ENCODE peak calls at places on chromosomes 12 and 14, in nine cellular contexts. A, H, J, Q, T, D, E, V and W are unnamed samples.

GRCh38 chr14:41606249-41607118 is at the start of gene LRFN5:
- DNase-seq in A (peak), H (peak), J (no peak), Q (no peak), T (no peak), D (no peak), E (no peak), V (peak), W (peak)

GRCh38 chr12:26680724-26681455 is 152.1 kb downstream of the ITPR2 start:
- DNase-seq in A (no peak), H (no peak), J (no peak), Q (no peak), T (peak), D (no peak), E (no peak), V (peak), W (no peak)

GRCh38 chr12:123268850-123269249 is 2.8 kb downstream of the CDK2AP1 start:
- DNase-seq in A (peak), H (no peak), J (no peak), Q (no peak), T (no peak), D (no peak), E (no peak), V (no peak), W (no peak)

GRCh38 chr14:105394714-105395537 is 3.4 kb upstream of the TEX22 start:
- DNase-seq in A (no peak), H (no peak), J (no peak), Q (no peak), T (no peak), D (no peak), E (no peak), V (no peak), W (no peak)

GRCh38 chr14:31059152-31059924 is 33.2 kb upstream of the STRN3 start:
- DNase-seq in A (peak), H (peak), J (peak), Q (peak), T (peak), D (no peak), E (peak), V (peak), W (no peak)

GRCh38 chr14:75200451-75200850 is 24.0 kb upstream of the TMED10 start:
- DNase-seq in A (peak), H (peak), J (peak), Q (no peak), T (no peak), D (no peak), E (no peak), V (no peak), W (no peak)

GRCh38 chr12:29519585-29520182 is 22.2 kb upstream of the OVCH1 start:
- DNase-seq in A (peak), H (peak), J (no peak), Q (peak), T (peak), D (no peak), E (peak), V (peak), W (no peak)

GRCh38 chr12:85089792-85090191 is 53.6 kb downstream of the LRRIQ1 start:
- DNase-seq in A (peak), H (no peak), J (no peak), Q (no peak), T (no peak), D (no peak), E (no peak), V (no peak), W (no peak)

GRCh38 chr12:89768586-89769482 is 60.2 kb upstream of the ATP2B1 start:
- DNase-seq in A (no peak), H (peak), J (no peak), Q (peak), T (peak), D (no peak), E (peak), V (peak), W (no peak)

GRCh38 chr14:56490379-56490778 is 89.2 kb upstream of the TMEM260 start:
- DNase-seq in A (no peak), H (peak), J (no peak), Q (peak), T (peak), D (no peak), E (no peak), V (peak), W (no peak)

GRCh38 chr14:102215522-102216250 is 76.0 kb downstream of the WDR20 start:
- DNase-seq in A (no peak), H (no peak), J (no peak), Q (no peak), T (no peak), D (no peak), E (peak), V (no peak), W (no peak)

GRCh38 chr12:120429368-120429767 is 8.5 kb upstream of the COX6A1 start:
- DNase-seq in A (peak), H (no peak), J (no peak), Q (no peak), T (no peak), D (no peak), E (no peak), V (no peak), W (no peak)

GRCh38 chr14:29741909-29742401 is 185.7 kb downstream of the PRKD1 start:
- DNase-seq in A (no peak), H (no peak), J (no peak), Q (peak), T (no peak), D (no peak), E (no peak), V (peak), W (no peak)

GRCh38 chr12:118633071-118633470 is 256.7 kb downstream of the SUDS3 start:
- DNase-seq in A (peak), H (no peak), J (no peak), Q (no peak), T (no peak), D (no peak), E (no peak), V (no peak), W (no peak)

GRCh38 chr12:127810026-127810425 is 456.9 kb upstream of the TMEM132C start:
- DNase-seq in A (no peak), H (peak), J (no peak), Q (peak), T (peak), D (no peak), E (peak), V (peak), W (no peak)

GRCh38 chr14:57382283-57382682 is 8.1 kb upstream of the NAA30 start:
- DNase-seq in A (no peak), H (no peak), J (no peak), Q (peak), T (no peak), D (no peak), E (peak), V (peak), W (no peak)

GRCh38 chr12:93573552-93574223 is 1.2 kb downstream of the SOCS2 start:
- DNase-seq in A (peak), H (peak), J (no peak), Q (peak), T (no peak), D (no peak), E (no peak), V (peak), W (no peak)

GRCh38 chr12:6688543-6688999 is 604 bp downstream of the ZNF384 start:
- DNase-seq in A (no peak), H (peak), J (peak), Q (no peak), T (no peak), D (peak), E (peak), V (no peak), W (no peak)

GRCh38 chr14:81062816-81063215 is 107.4 kb downstream of the TSHR start:
- DNase-seq in A (peak), H (peak), J (no peak), Q (no peak), T (no peak), D (no peak), E (no peak), V (no peak), W (no peak)

GRCh38 chr14:105862581-105863239 is 336.3 kb downstream of the TMEM121 start:
- DNase-seq in A (peak), H (no peak), J (peak), Q (no peak), T (no peak), D (no peak), E (no peak), V (no peak), W (peak)

GRCh38 chr12:68479261-68479581 is 131.5 kb upstream of the RAP1B start:
- DNase-seq in A (no peak), H (peak), J (no peak), Q (peak), T (peak), D (no peak), E (no peak), V (peak), W (no peak)

GRCh38 chr14:60805881-60806569 is 71.5 kb downstream of the MNAT1 start:
- DNase-seq in A (no peak), H (no peak), J (no peak), Q (peak), T (peak), D (no peak), E (peak), V (peak), W (no peak)

GRCh38 chr14:99586054-99586760 is 17.8 kb downstream of the CCDC85C start:
- DNase-seq in A (no peak), H (no peak), J (no peak), Q (no peak), T (no peak), D (no peak), E (no peak), V (no peak), W (no peak)

GRCh38 chr12:71425568-71425967 is 14.0 kb upstream of the LGR5 start:
- DNase-seq in A (no peak), H (no peak), J (no peak), Q (no peak), T (no peak), D (no peak), E (no peak), V (no peak), W (no peak)

GRCh38 chr12:20220339-20220738 is 148.0 kb upstream of the PDE3A start:
- DNase-seq in A (no peak), H (peak), J (no peak), Q (no peak), T (peak), D (no peak), E (peak), V (peak), W (no peak)

GRCh38 chr14:28769358-28769757 is 2.8 kb downstream of the FOXG1 start:
- DNase-seq in A (no peak), H (no peak), J (no peak), Q (no peak), T (no peak), D (no peak), E (no peak), V (no peak), W (no peak)

GRCh38 chr14:94541234-94541975 is 19.8 kb upstream of the SERPINA4 start:
- DNase-seq in A (no peak), H (no peak), J (no peak), Q (no peak), T (no peak), D (no peak), E (no peak), V (no peak), W (no peak)

GRCh38 chr12:1034243-1034642 is 43.2 kb downstream of the ERC1 start:
- DNase-seq in A (no peak), H (no peak), J (no peak), Q (no peak), T (no peak), D (no peak), E (no peak), V (no peak), W (no peak)

DNA sequence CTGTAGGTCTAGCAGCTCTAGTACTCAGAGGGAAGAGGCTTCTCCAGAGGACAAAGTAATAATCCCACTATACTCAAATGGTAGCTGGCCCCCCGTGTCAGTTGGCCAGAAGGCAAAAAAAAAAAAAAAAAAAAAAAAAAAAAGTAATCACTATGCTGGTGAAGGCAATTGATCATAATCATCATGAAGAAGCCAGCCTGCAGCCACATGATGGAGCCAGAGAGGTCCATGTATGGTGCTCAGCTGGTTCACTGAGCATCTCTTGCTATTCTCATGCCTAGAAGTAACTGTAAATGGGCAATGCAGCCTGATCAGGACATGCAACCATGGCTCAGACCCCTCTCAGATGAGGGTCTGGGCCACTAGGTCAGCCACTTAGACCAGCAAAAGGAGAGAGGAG is 378.8 kb downstream of the MED13L start:
- DNase-seq in A (peak), H (no peak), J (no peak), Q (peak), T (no peak), D (no peak), E (peak), V (peak), W (no peak)
- TF ChIP-seq CTCF in A (peak), H (peak), J (no peak), Q (peak), T (no peak), D (no peak), E (peak), V (peak), W (no peak)

GRCh38 chr14:77139540-77140342 is 1.9 kb downstream of the ZDHHC22 start:
- DNase-seq in A (peak), H (peak), J (no peak), Q (no peak), T (no peak), D (no peak), E (no peak), V (peak), W (no peak)
- TF ChIP-seq CTCF in A (peak), H (peak), J (no peak), Q (peak), T (peak), D (peak), E (peak), V (peak), W (peak)

GRCh38 chr12:8675471-8676083 is 13.0 kb upstream of the MFAP5 start:
- DNase-seq in A (no peak), H (no peak), J (no peak), Q (no peak), T (no peak), D (no peak), E (no peak), V (no peak), W (no peak)

GRCh38 chr12:8677362-8677761 is 14.7 kb upstream of the MFAP5 start:
- DNase-seq in A (no peak), H (no peak), J (no peak), Q (no peak), T (no peak), D (no peak), E (no peak), V (no peak), W (no peak)

GRCh38 chr12:8678661-8679111 is 16.1 kb upstream of the MFAP5 start:
- DNase-seq in A (no peak), H (peak), J (no peak), Q (peak), T (no peak), D (no peak), E (no peak), V (no peak), W (no peak)

GRCh38 chr12:8680533-8680932 is 17.3 kb upstream of the RIMKLB start:
- DNase-seq in A (no peak), H (no peak), J (no peak), Q (no peak), T (no peak), D (no peak), E (no peak), V (no peak), W (no peak)

DNA sequence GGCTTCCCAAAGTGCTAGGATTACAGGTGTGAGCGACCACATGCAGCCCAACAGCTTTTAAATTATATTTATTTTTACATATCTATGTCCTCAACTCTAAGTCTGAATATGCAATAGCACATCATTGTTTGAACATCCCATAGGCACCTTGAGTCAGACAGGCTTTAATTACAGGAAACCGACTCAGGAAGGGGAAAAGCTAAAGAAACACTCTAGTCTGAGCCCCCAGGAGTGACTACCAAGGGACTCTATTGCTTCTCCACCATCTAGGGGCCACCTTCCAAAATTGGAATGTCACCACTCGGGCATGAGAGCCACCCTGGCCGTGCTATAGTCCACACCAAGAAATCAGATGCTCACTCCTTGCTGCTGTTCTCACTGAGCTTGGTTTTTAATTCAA is 14.0 kb upstream of the MFAP5 start:
- DNase-seq in A (no peak), H (no peak), J (no peak), Q (no peak), T (no peak), D (no peak), E (no peak), V (no peak), W (no peak)
- TF ChIP-seq CTCF in A (no peak), H (no peak), J (no peak), Q (no peak), T (no peak), D (no peak), E (no peak), V (no peak), W (no peak)

GRCh38 chr14:65961004-65961403 is 525.2 kb upstream of the CCDC196 start:
- DNase-seq in A (peak), H (peak), J (peak), Q (peak), T (no peak), D (peak), E (peak), V (peak), W (no peak)
- TF ChIP-seq CTCF in A (peak), H (peak), J (peak), Q (peak), T (peak), D (peak), E (peak), V (peak), W (peak)

DNA sequence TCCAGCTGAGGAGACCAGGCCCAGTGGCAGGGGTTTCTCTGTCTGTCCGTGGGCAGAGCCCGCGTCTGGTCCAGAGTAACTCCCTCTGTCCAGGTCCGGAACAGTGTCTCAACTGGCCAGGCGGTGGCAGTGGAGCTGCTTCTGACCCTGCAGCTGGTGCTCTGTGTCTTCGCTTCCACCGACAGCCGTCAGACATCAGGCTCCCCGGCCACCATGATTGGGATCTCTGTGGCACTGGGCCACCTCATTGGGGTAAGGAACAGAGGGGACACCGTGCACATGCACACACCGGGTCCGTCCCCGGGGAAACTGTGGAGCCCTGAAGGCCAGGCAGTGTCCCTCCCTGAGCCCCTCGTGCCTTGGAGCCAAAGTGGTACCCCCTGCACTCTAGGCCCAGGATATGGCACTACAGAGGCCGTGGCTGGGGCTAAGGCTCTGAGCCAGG is 1.5 kb downstream of the AQP6 start:
- DNase-seq in A (peak), H (peak), J (peak), Q (peak), T (peak), D (no peak), E (peak), V (peak), W (no peak)
- TF ChIP-seq CTCF in A (peak), H (peak), J (peak), Q (peak), T (peak), D (no peak), E (peak), V (peak), W (peak)